ENCODE peak calls at places on chromosome 9, in eight cellular contexts. S is iris pigment epithelial cell; M is PC-9; F is activated CD4-positive, alpha-beta T cell treated with anti-CD3 and anti-CD28 coated beads for 24 hours; Y is stimulated activated CD4-positive, alpha-beta T cell treated with anti-CD3 and anti-CD28 coated beads, Interleukin-12 subunit alpha, Interleukin-12 subunit beta, amount 100 ng/mL, for 24 hours; A is amniotic stem cell; P is suprapubic skin; K is breast epithelium. I is an unnamed sample.

GRCh38 chr9:70496244-70496643 is 81.8 kb upstream of the KLF9 start:
- DNase-seq in K (no peak), M (no peak), Y (no peak), A (no peak), F (no peak), P (no peak), S (no peak), I (no peak)

GRCh38 chr9:21317956-21318923 is 13.1 kb upstream of the IFNA5 start:
- DNase-seq in A (peak; percentile 21), K (no peak), S (peak; percentile 53), Y (peak; percentile 11), M (peak; percentile 17), P (no peak), F (no peak), I (peak; percentile 32)

GRCh38 chr9:33748633-33749304 is 46.6 kb upstream of the PRSS3 start:
- DNase-seq in M (no peak), K (no peak), P (no peak), F (peak; percentile 12), Y (no peak), A (no peak), S (no peak), I (no peak)

GRCh38 chr9:108035485-108035884 is 545.9 kb upstream of the KLF4 start:
- DNase-seq in F (no peak), A (no peak), M (no peak), Y (no peak), K (no peak), P (no peak), S (no peak), I (no peak)

GRCh38 chr9:131546336-131547084 is 1.2 kb downstream of the PRRT1B start:
- DNase-seq in P (no peak), F (no peak), Y (no peak), M (peak; percentile 69), S (peak; percentile 22), A (no peak), K (no peak), I (peak; percentile 32)

GRCh38 chr9:121107041-121107440 is 32.3 kb downstream of the CNTRL start:
- DNase-seq in A (no peak), M (no peak), F (no peak), S (peak; percentile 9), Y (no peak), K (no peak), P (no peak), I (no peak)

GRCh38 chr9:71857159-71857558 is 53.8 kb downstream of the ABHD17B start:
- DNase-seq in M (no peak), S (no peak), K (no peak), Y (no peak), F (no peak), P (no peak), A (no peak), I (no peak)

GRCh38 chr9:136244116-136244775 is 1.4 kb downstream of the QSOX2 start:
- DNase-seq in P (no peak), K (no peak), A (no peak), M (no peak), Y (peak; percentile 59), S (no peak), F (peak; percentile 38), I (no peak)

GRCh38 chr9:17776735-17777134 is 197.9 kb downstream of the SH3GL2 start:
- DNase-seq in M (no peak), S (no peak), A (no peak), K (peak; percentile 43), Y (no peak), F (no peak), P (no peak), I (no peak)

GRCh38 chr9:88501086-88501485 is 33.9 kb upstream of the NXNL2 start:
- DNase-seq in Y (no peak), S (no peak), F (no peak), P (peak; percentile 32), A (no peak), K (no peak), M (no peak), I (no peak)

GRCh38 chr9:30575691-30576090 is 1808.8 kb upstream of the ACO1 start:
- DNase-seq in K (no peak), M (no peak), S (no peak), A (no peak), P (no peak), Y (no peak), F (no peak), I (no peak)

GRCh38 chr9:134225816-134226215 is 61.5 kb upstream of the RNU6ATAC start:
- DNase-seq in A (no peak), M (no peak), S (no peak), K (no peak), P (no peak), F (no peak), Y (no peak), I (no peak)

GRCh38 chr9:130640681-130641080 is 23.7 kb upstream of the PRDM12 start:
- DNase-seq in A (no peak), F (no peak), Y (no peak), S (no peak), P (no peak), M (no peak), K (no peak), I (no peak)

GRCh38 chr9:23291001-23291400 is 535.0 kb downstream of the ELAVL2 start:
- DNase-seq in S (no peak), P (no peak), A (no peak), F (no peak), Y (no peak), M (no peak), K (no peak), I (no peak)

GRCh38 chr9:69193685-69194032 is 19.6 kb downstream of the TJP2 start:
- DNase-seq in S (no peak), A (no peak), F (no peak), P (no peak), Y (no peak), M (no peak), K (no peak), I (no peak)

GRCh38 chr9:106059886-106060285 is 365.5 kb downstream of the TMEM38B start:
- DNase-seq in S (no peak), M (no peak), Y (no peak), K (no peak), P (no peak), A (no peak), F (no peak), I (no peak)

GRCh38 chr9:130053109-130053503 is 600 bp upstream of the GPR107 start:
- DNase-seq in F (no peak), S (no peak), K (no peak), A (no peak), Y (no peak), M (no peak), P (no peak), I (no peak)

GRCh38 chr9:105141448-105142101 is 102.9 kb upstream of the SLC44A1 start:
- DNase-seq in F (no peak), K (no peak), Y (no peak), M (no peak), S (no peak), A (no peak), P (no peak), I (no peak)

GRCh38 chr9:93020785-93021670 is 37.5 kb upstream of the SUSD3 start:
- DNase-seq in F (no peak), M (no peak), S (no peak), A (no peak), P (peak; percentile 61), K (no peak), Y (no peak), I (no peak)

GRCh38 chr9:128892223-128892892 is 10.4 kb downstream of the LRRC8A start:
- DNase-seq in K (peak; percentile 95), F (no peak), P (peak; percentile 96), M (peak; percentile 99), S (peak; percentile 87), Y (no peak), A (no peak), I (no peak)

GRCh38 chr9:114235113-114235589 is 79.8 kb downstream of the COL27A1 start:
- DNase-seq in K (no peak), S (peak; percentile 10), F (no peak), M (no peak), P (no peak), A (no peak), Y (no peak), I (no peak)

GRCh38 chr9:107732781-107733529 is 243.4 kb upstream of the KLF4 start:
- DNase-seq in A (no peak), S (peak; percentile 52), F (no peak), M (no peak), P (no peak), K (no peak), Y (no peak), I (no peak)

GRCh38 chr9:87227456-87227855 is 270.2 kb upstream of the DAPK1 start:
- DNase-seq in M (no peak), A (no peak), Y (no peak), K (no peak), S (peak; percentile 52), F (no peak), P (no peak), I (no peak)

GRCh38 chr9:111730937-111731567 is 63.7 kb downstream of the SHOC1 start:
- DNase-seq in Y (no peak), K (no peak), A (no peak), F (no peak), P (no peak), S (peak; percentile 88), M (peak; percentile 14), I (no peak)

GRCh38 chr9:109536859-109537258 is 38.8 kb upstream of the PTPN3 start:
- DNase-seq in M (no peak), P (no peak), A (no peak), F (no peak), S (no peak), Y (no peak), K (no peak), I (no peak)

GRCh38 chr9:113011911-113012381 is at the start of gene ZNF883:
- DNase-seq in K (no peak), S (peak; percentile 87), Y (peak; percentile 13), P (no peak), A (peak; percentile 5), M (peak; percentile 41), F (peak; percentile 22), I (peak; percentile 42)

GRCh38 chr9:10251490-10251889 is 361.3 kb downstream of the PTPRD start:
- DNase-seq in S (peak; percentile 91), A (no peak), F (no peak), K (no peak), Y (no peak), M (no peak), P (no peak), I (no peak)

GRCh38 chr9:121662359-121662758 is 10.9 kb downstream of the DAB2IP start:
- DNase-seq in M (no peak), S (no peak), P (no peak), A (no peak), F (no peak), Y (no peak), K (no peak), I (no peak)

GRCh38 chr9:113588242-113588810 is 124.8 kb downstream of the RGS3 start:
- DNase-seq in Y (no peak), S (no peak), A (no peak), P (no peak), F (no peak), M (no peak), K (no peak), I (no peak)

I was measured in nephron progenitor cell.